ENCODE peak calls at places on chromosomes 16 and 17, in nine cellular contexts. One of them, this sample, is unnamed.

GRCh38 chr16:83068686-83069085 is 441.9 kb downstream of the CDH13 start:
- DNase-seq in NCI-H82: no peak
- DNase-seq in LHCN-M2: peak; percentile 45
- DNase-seq in kidney glomerular epithelial cell: peak; percentile 7
- DNase-seq in HAP-1: no peak
- DNase-seq in neuronal stem cell: no peak
- DNase-seq in A172: peak; percentile 5
- DNase-seq in H9: no peak
- DNase-seq in amniotic stem cell: no peak
- DNase-seq in this sample: peak; percentile 24

GRCh38 chr16:69204106-69204655 is 17.2 kb downstream of the SNTB2 start:
- DNase-seq in NCI-H82: no peak
- DNase-seq in LHCN-M2: peak; percentile 14
- DNase-seq in kidney glomerular epithelial cell: no peak
- DNase-seq in HAP-1: no peak
- DNase-seq in neuronal stem cell: no peak
- DNase-seq in A172: no peak
- DNase-seq in H9: no peak
- DNase-seq in amniotic stem cell: no peak
- DNase-seq in this sample: no peak

GRCh38 chr17:67132366-67132765 is 88.0 kb downstream of the CACNG1 start:
- DNase-seq in NCI-H82: peak; percentile 10
- DNase-seq in LHCN-M2: peak; percentile 75
- DNase-seq in kidney glomerular epithelial cell: no peak
- DNase-seq in HAP-1: peak; percentile 72
- DNase-seq in neuronal stem cell: no peak
- DNase-seq in A172: no peak
- DNase-seq in H9: no peak
- DNase-seq in amniotic stem cell: no peak
- DNase-seq in this sample: peak; percentile 76

GRCh38 chr17:50692448-50693040 is 15.2 kb downstream of the ANKRD40 start:
- DNase-seq in NCI-H82: no peak
- DNase-seq in LHCN-M2: no peak
- DNase-seq in kidney glomerular epithelial cell: peak; percentile 77
- DNase-seq in HAP-1: no peak
- DNase-seq in neuronal stem cell: no peak
- DNase-seq in A172: no peak
- DNase-seq in H9: no peak
- DNase-seq in amniotic stem cell: no peak
- DNase-seq in this sample: no peak

GRCh38 chr17:57561072-57561861 is 183.8 kb downstream of the CCDC182 start:
- DNase-seq in NCI-H82: no peak
- DNase-seq in LHCN-M2: no peak
- DNase-seq in kidney glomerular epithelial cell: no peak
- DNase-seq in HAP-1: no peak
- DNase-seq in neuronal stem cell: no peak
- DNase-seq in A172: no peak
- DNase-seq in H9: no peak
- DNase-seq in amniotic stem cell: no peak
- DNase-seq in this sample: no peak

GRCh38 chr17:42407289-42407836 is 15.7 kb downstream of the CAVIN1 start:
- DNase-seq in NCI-H82: peak; percentile 94
- DNase-seq in LHCN-M2: peak; percentile 68
- DNase-seq in kidney glomerular epithelial cell: peak; percentile 56
- DNase-seq in HAP-1: no peak
- DNase-seq in neuronal stem cell: no peak
- DNase-seq in A172: peak; percentile 85
- DNase-seq in H9: peak; percentile 91
- DNase-seq in amniotic stem cell: no peak
- DNase-seq in this sample: peak; percentile 83

GRCh38 chr17:80546267-80546666 is 1.6 kb downstream of the RPTOR start:
- DNase-seq in NCI-H82: peak; percentile 29
- DNase-seq in LHCN-M2: peak; percentile 31
- DNase-seq in kidney glomerular epithelial cell: no peak
- DNase-seq in HAP-1: no peak
- DNase-seq in neuronal stem cell: no peak
- DNase-seq in A172: no peak
- DNase-seq in H9: no peak
- DNase-seq in amniotic stem cell: no peak
- DNase-seq in this sample: no peak

GRCh38 chr17:2723997-2724782 is 12.6 kb upstream of the CLUH start:
- DNase-seq in NCI-H82: no peak
- DNase-seq in LHCN-M2: no peak
- DNase-seq in kidney glomerular epithelial cell: no peak
- DNase-seq in HAP-1: no peak
- DNase-seq in neuronal stem cell: peak; percentile 32
- DNase-seq in A172: no peak
- DNase-seq in H9: peak; percentile 92
- DNase-seq in amniotic stem cell: no peak
- DNase-seq in this sample: no peak

GRCh38 chr16:7775072-7775488 is 442.4 kb downstream of the RBFOX1 start:
- DNase-seq in NCI-H82: no peak
- DNase-seq in LHCN-M2: no peak
- DNase-seq in kidney glomerular epithelial cell: no peak
- DNase-seq in HAP-1: no peak
- DNase-seq in neuronal stem cell: no peak
- DNase-seq in A172: no peak
- DNase-seq in H9: no peak
- DNase-seq in amniotic stem cell: no peak
- DNase-seq in this sample: no peak

GRCh38 chr16:27405546-27406451 is 3.8 kb downstream of the IL21R start:
- DNase-seq in NCI-H82: no peak
- DNase-seq in LHCN-M2: no peak
- DNase-seq in kidney glomerular epithelial cell: no peak
- DNase-seq in HAP-1: no peak
- DNase-seq in neuronal stem cell: no peak
- DNase-seq in A172: no peak
- DNase-seq in H9: no peak
- DNase-seq in amniotic stem cell: no peak
- DNase-seq in this sample: no peak

GRCh38 chr17:49548506-49549310 is 27.0 kb upstream of the NXPH3 start:
- DNase-seq in NCI-H82: peak; percentile 87
- DNase-seq in LHCN-M2: peak; percentile 19
- DNase-seq in kidney glomerular epithelial cell: no peak
- DNase-seq in HAP-1: no peak
- DNase-seq in neuronal stem cell: no peak
- DNase-seq in A172: peak; percentile 34
- DNase-seq in H9: peak; percentile 91
- DNase-seq in amniotic stem cell: no peak
- DNase-seq in this sample: peak; percentile 26

GRCh38 chr16:15041260-15042011 is 14.4 kb downstream of the NTAN1 start:
- DNase-seq in NCI-H82: peak; percentile 72
- DNase-seq in LHCN-M2: peak; percentile 48
- DNase-seq in kidney glomerular epithelial cell: no peak
- DNase-seq in HAP-1: no peak
- DNase-seq in neuronal stem cell: no peak
- DNase-seq in A172: peak; percentile 64
- DNase-seq in H9: peak; percentile 52
- DNase-seq in amniotic stem cell: no peak
- DNase-seq in this sample: no peak

GRCh38 chr16:57023541-57024249 is 34.3 kb downstream of the NLRC5 start:
- DNase-seq in NCI-H82: no peak
- DNase-seq in LHCN-M2: no peak
- DNase-seq in kidney glomerular epithelial cell: no peak
- DNase-seq in HAP-1: no peak
- DNase-seq in neuronal stem cell: no peak
- DNase-seq in A172: no peak
- DNase-seq in H9: no peak
- DNase-seq in amniotic stem cell: no peak
- DNase-seq in this sample: no peak

GRCh38 chr16:50154369-50154947 is 1.4 kb downstream of the TENT4B start:
- DNase-seq in NCI-H82: peak; percentile 24
- DNase-seq in LHCN-M2: peak; percentile 21
- DNase-seq in kidney glomerular epithelial cell: no peak
- DNase-seq in HAP-1: no peak
- DNase-seq in neuronal stem cell: no peak
- DNase-seq in A172: no peak
- DNase-seq in H9: no peak
- DNase-seq in amniotic stem cell: no peak
- DNase-seq in this sample: peak; percentile 21

GRCh38 chr16:84557059-84557458 is 52.6 kb upstream of the MEAK7 start:
- DNase-seq in NCI-H82: no peak
- DNase-seq in LHCN-M2: no peak
- DNase-seq in kidney glomerular epithelial cell: no peak
- DNase-seq in HAP-1: no peak
- DNase-seq in neuronal stem cell: no peak
- DNase-seq in A172: no peak
- DNase-seq in H9: no peak
- DNase-seq in amniotic stem cell: no peak
- DNase-seq in this sample: no peak

GRCh38 chr16:75052481-75053211 is 53.8 kb downstream of the ZNRF1 start:
- DNase-seq in NCI-H82: no peak
- DNase-seq in LHCN-M2: no peak
- DNase-seq in kidney glomerular epithelial cell: no peak
- DNase-seq in HAP-1: no peak
- DNase-seq in neuronal stem cell: no peak
- DNase-seq in A172: no peak
- DNase-seq in H9: peak; percentile 51
- DNase-seq in amniotic stem cell: no peak
- DNase-seq in this sample: no peak

GRCh38 chr16:15460601-15461000 is 26.2 kb downstream of the BMERB1 start:
- DNase-seq in NCI-H82: no peak
- DNase-seq in LHCN-M2: no peak
- DNase-seq in kidney glomerular epithelial cell: no peak
- DNase-seq in HAP-1: no peak
- DNase-seq in neuronal stem cell: no peak
- DNase-seq in A172: no peak
- DNase-seq in H9: no peak
- DNase-seq in amniotic stem cell: no peak
- DNase-seq in this sample: no peak

GRCh38 chr17:14331200-14331981 is 30.5 kb downstream of the HS3ST3B1 start:
- DNase-seq in NCI-H82: peak; percentile 19
- DNase-seq in LHCN-M2: no peak
- DNase-seq in kidney glomerular epithelial cell: no peak
- DNase-seq in HAP-1: no peak
- DNase-seq in neuronal stem cell: peak; percentile 71
- DNase-seq in A172: no peak
- DNase-seq in H9: peak; percentile 73
- DNase-seq in amniotic stem cell: no peak
- DNase-seq in this sample: no peak

GRCh38 chr17:34252890-34253525 is 2.1 kb upstream of the CCL2 start:
- DNase-seq in NCI-H82: no peak
- DNase-seq in LHCN-M2: no peak
- DNase-seq in kidney glomerular epithelial cell: no peak
- DNase-seq in HAP-1: no peak
- DNase-seq in neuronal stem cell: no peak
- DNase-seq in A172: peak; percentile 73
- DNase-seq in H9: no peak
- DNase-seq in amniotic stem cell: no peak
- DNase-seq in this sample: no peak

GRCh38 chr17:2060681-2061440 is 6.0 kb downstream of the HIC1 start:
- DNase-seq in NCI-H82: no peak
- DNase-seq in LHCN-M2: no peak
- DNase-seq in kidney glomerular epithelial cell: no peak
- DNase-seq in HAP-1: no peak
- DNase-seq in neuronal stem cell: no peak
- DNase-seq in A172: no peak
- DNase-seq in H9: no peak
- DNase-seq in amniotic stem cell: no peak
- DNase-seq in this sample: no peak

GRCh38 chr17:48215583-48216139 is 108.1 kb downstream of the SNX11 start:
- DNase-seq in NCI-H82: peak; percentile 38
- DNase-seq in LHCN-M2: peak; percentile 64
- DNase-seq in kidney glomerular epithelial cell: peak; percentile 77
- DNase-seq in HAP-1: peak; percentile 45
- DNase-seq in neuronal stem cell: peak; percentile 18
- DNase-seq in A172: peak; percentile 78
- DNase-seq in H9: peak; percentile 77
- DNase-seq in amniotic stem cell: no peak
- DNase-seq in this sample: peak; percentile 42

GRCh38 chr17:29659155-29659554 is 36.4 kb upstream of the CORO6 start:
- DNase-seq in NCI-H82: no peak
- DNase-seq in LHCN-M2: no peak
- DNase-seq in kidney glomerular epithelial cell: no peak
- DNase-seq in HAP-1: no peak
- DNase-seq in neuronal stem cell: no peak
- DNase-seq in A172: no peak
- DNase-seq in H9: no peak
- DNase-seq in amniotic stem cell: no peak
- DNase-seq in this sample: no peak

GRCh38 chr17:28477928-28478327 is 4.5 kb downstream of the SLC13A2 start:
- DNase-seq in NCI-H82: no peak
- DNase-seq in LHCN-M2: no peak
- DNase-seq in kidney glomerular epithelial cell: no peak
- DNase-seq in HAP-1: no peak
- DNase-seq in neuronal stem cell: no peak
- DNase-seq in A172: no peak
- DNase-seq in H9: no peak
- DNase-seq in amniotic stem cell: no peak
- DNase-seq in this sample: no peak

GRCh38 chr16:85222151-85222863 is 110.0 kb upstream of the CIBAR2 start:
- DNase-seq in NCI-H82: peak; percentile 83
- DNase-seq in LHCN-M2: no peak
- DNase-seq in kidney glomerular epithelial cell: no peak
- DNase-seq in HAP-1: no peak
- DNase-seq in neuronal stem cell: peak; percentile 71
- DNase-seq in A172: no peak
- DNase-seq in H9: no peak
- DNase-seq in amniotic stem cell: no peak
- DNase-seq in this sample: no peak

GRCh38 chr17:58279736-58280479 is 827 bp downstream of the MPO start:
- DNase-seq in NCI-H82: no peak
- DNase-seq in LHCN-M2: no peak
- DNase-seq in kidney glomerular epithelial cell: no peak
- DNase-seq in HAP-1: no peak
- DNase-seq in neuronal stem cell: no peak
- DNase-seq in A172: no peak
- DNase-seq in H9: no peak
- DNase-seq in amniotic stem cell: no peak
- DNase-seq in this sample: no peak

GRCh38 chr16:1214693-1215092 is 10.4 kb downstream of the TPSG1 start:
- DNase-seq in NCI-H82: no peak
- DNase-seq in LHCN-M2: no peak
- DNase-seq in kidney glomerular epithelial cell: no peak
- DNase-seq in HAP-1: no peak
- DNase-seq in neuronal stem cell: no peak
- DNase-seq in A172: no peak
- DNase-seq in H9: no peak
- DNase-seq in amniotic stem cell: no peak
- DNase-seq in this sample: no peak

GRCh38 chr17:79220201-79220714 is 145.6 kb downstream of the ENGASE start:
- DNase-seq in NCI-H82: peak; percentile 35
- DNase-seq in LHCN-M2: no peak
- DNase-seq in kidney glomerular epithelial cell: no peak
- DNase-seq in HAP-1: no peak
- DNase-seq in neuronal stem cell: peak; percentile 12
- DNase-seq in A172: no peak
- DNase-seq in H9: peak; percentile 62
- DNase-seq in amniotic stem cell: no peak
- DNase-seq in this sample: no peak

GRCh38 chr17:4362141-4362540 is 4.3 kb downstream of the UBE2G1 start:
- DNase-seq in NCI-H82: no peak
- DNase-seq in LHCN-M2: no peak
- DNase-seq in kidney glomerular epithelial cell: no peak
- DNase-seq in HAP-1: peak; percentile 42
- DNase-seq in neuronal stem cell: no peak
- DNase-seq in A172: no peak
- DNase-seq in H9: no peak
- DNase-seq in amniotic stem cell: no peak
- DNase-seq in this sample: no peak

This sample was measured in renal cortical epithelial cell.